ENCODE peak calls at places on chromosomes 5 and 9, in eight cellular contexts. One of them, this sample, is unnamed.

GRCh38 chr5:132437604-132438275 is 52.8 kb downstream of the IRF1 start:
- DNase-seq in esophagus squamous epithelium: no peak
- DNase-seq in H1: no peak
- DNase-seq in PC-3: no peak
- DNase-seq in HepG2: no peak
- DNase-seq in endodermal cell: peak; percentile 83
- DNase-seq in PC-9: no peak
- DNase-seq in upper lobe of left lung: no peak
- DNase-seq in this sample: peak; percentile 38

GRCh38 chr9:109411818-109412352 is 86.2 kb downstream of the PTPN3 start:
- DNase-seq in H1: no peak
- DNase-seq in esophagus squamous epithelium: no peak
- DNase-seq in PC-9: no peak
- DNase-seq in endodermal cell: peak; percentile 75
- DNase-seq in PC-3: peak; percentile 15
- DNase-seq in HepG2: no peak
- DNase-seq in upper lobe of left lung: no peak
- DNase-seq in this sample: no peak

GRCh38 chr5:67010684-67011409 is 185.8 kb downstream of the CD180 start:
- DNase-seq in upper lobe of left lung: no peak
- DNase-seq in endodermal cell: no peak
- DNase-seq in H1: no peak
- DNase-seq in esophagus squamous epithelium: no peak
- DNase-seq in PC-3: peak; percentile 94
- DNase-seq in HepG2: no peak
- DNase-seq in PC-9: peak; percentile 94
- DNase-seq in this sample: no peak

GRCh38 chr5:21654-22233 is 70.2 kb upstream of the PLEKHG4B start:
- DNase-seq in esophagus squamous epithelium: no peak
- DNase-seq in upper lobe of left lung: no peak
- DNase-seq in HepG2: no peak
- DNase-seq in endodermal cell: no peak
- DNase-seq in PC-9: no peak
- DNase-seq in PC-3: peak; percentile 62
- DNase-seq in H1: no peak
- DNase-seq in this sample: no peak

GRCh38 chr5:9601055-9601739 is 29.0 kb downstream of the TAS2R1 start:
- DNase-seq in esophagus squamous epithelium: no peak
- DNase-seq in PC-9: no peak
- DNase-seq in endodermal cell: peak; percentile 67
- DNase-seq in upper lobe of left lung: no peak
- DNase-seq in HepG2: no peak
- DNase-seq in PC-3: no peak
- DNase-seq in H1: no peak
- DNase-seq in this sample: no peak

GRCh38 chr5:84861306-84861705 is 476.6 kb upstream of the EDIL3 start:
- DNase-seq in H1: no peak
- DNase-seq in esophagus squamous epithelium: no peak
- DNase-seq in upper lobe of left lung: no peak
- DNase-seq in PC-9: no peak
- DNase-seq in PC-3: no peak
- DNase-seq in HepG2: no peak
- DNase-seq in endodermal cell: no peak
- DNase-seq in this sample: no peak

GRCh38 chr9:128124451-128124850 is 3.1 kb downstream of the PTGES2 start:
- DNase-seq in H1: no peak
- DNase-seq in esophagus squamous epithelium: no peak
- DNase-seq in upper lobe of left lung: no peak
- DNase-seq in PC-9: no peak
- DNase-seq in HepG2: no peak
- DNase-seq in PC-3: no peak
- DNase-seq in endodermal cell: no peak
- DNase-seq in this sample: peak; percentile 36

GRCh38 chr9:129382281-129383004 is 204.4 kb upstream of the IER5L start:
- DNase-seq in PC-3: no peak
- DNase-seq in HepG2: no peak
- DNase-seq in PC-9: peak; percentile 66
- DNase-seq in upper lobe of left lung: no peak
- DNase-seq in endodermal cell: no peak
- DNase-seq in esophagus squamous epithelium: no peak
- DNase-seq in H1: no peak
- DNase-seq in this sample: no peak

GRCh38 chr5:175470756-175471155 is 7.6 kb upstream of the SFXN1 start:
- DNase-seq in endodermal cell: no peak
- DNase-seq in PC-3: no peak
- DNase-seq in HepG2: no peak
- DNase-seq in PC-9: no peak
- DNase-seq in esophagus squamous epithelium: no peak
- DNase-seq in upper lobe of left lung: no peak
- DNase-seq in H1: no peak
- DNase-seq in this sample: no peak

GRCh38 chr5:139808481-139809330 is 13.1 kb downstream of the PSD2 start:
- DNase-seq in PC-9: no peak
- DNase-seq in endodermal cell: peak; percentile 95
- DNase-seq in H1: no peak
- DNase-seq in upper lobe of left lung: peak; percentile 89
- DNase-seq in PC-3: peak; percentile 30
- DNase-seq in HepG2: no peak
- DNase-seq in esophagus squamous epithelium: no peak
- DNase-seq in this sample: no peak

GRCh38 chr5:72066658-72067057 is 40.6 kb upstream of the MAP1B start:
- DNase-seq in endodermal cell: no peak
- DNase-seq in H1: no peak
- DNase-seq in PC-3: peak; percentile 71
- DNase-seq in HepG2: no peak
- DNase-seq in PC-9: peak; percentile 96
- DNase-seq in upper lobe of left lung: no peak
- DNase-seq in esophagus squamous epithelium: no peak
- DNase-seq in this sample: no peak

GRCh38 chr9:77131411-77131810 is 45.9 kb upstream of the VPS13A start:
- DNase-seq in esophagus squamous epithelium: no peak
- DNase-seq in PC-3: no peak
- DNase-seq in HepG2: no peak
- DNase-seq in PC-9: no peak
- DNase-seq in H1: no peak
- DNase-seq in endodermal cell: no peak
- DNase-seq in upper lobe of left lung: no peak
- DNase-seq in this sample: no peak

GRCh38 chr5:110053205-110053604 is 363.5 kb downstream of the MAN2A1 start:
- DNase-seq in endodermal cell: no peak
- DNase-seq in PC-3: no peak
- DNase-seq in upper lobe of left lung: no peak
- DNase-seq in esophagus squamous epithelium: no peak
- DNase-seq in PC-9: no peak
- DNase-seq in HepG2: no peak
- DNase-seq in H1: no peak
- DNase-seq in this sample: no peak

GRCh38 chr5:92980491-92980890 is 600.5 kb downstream of the NR2F1-AS1 start:
- DNase-seq in HepG2: no peak
- DNase-seq in PC-9: no peak
- DNase-seq in H1: no peak
- DNase-seq in PC-3: no peak
- DNase-seq in upper lobe of left lung: no peak
- DNase-seq in endodermal cell: no peak
- DNase-seq in esophagus squamous epithelium: no peak
- DNase-seq in this sample: no peak

GRCh38 chr5:32038537-32038936 is 135.6 kb downstream of the GOLPH3 start:
- DNase-seq in endodermal cell: no peak
- DNase-seq in H1: no peak
- DNase-seq in HepG2: no peak
- DNase-seq in PC-3: no peak
- DNase-seq in esophagus squamous epithelium: no peak
- DNase-seq in PC-9: no peak
- DNase-seq in upper lobe of left lung: no peak
- DNase-seq in this sample: no peak

GRCh38 chr5:16992006-16992405 is 55.9 kb upstream of the MYO10 start:
- DNase-seq in esophagus squamous epithelium: no peak
- DNase-seq in PC-3: peak; percentile 53
- DNase-seq in PC-9: peak; percentile 25
- DNase-seq in upper lobe of left lung: no peak
- DNase-seq in endodermal cell: no peak
- DNase-seq in H1: no peak
- DNase-seq in HepG2: no peak
- DNase-seq in this sample: no peak

GRCh38 chr9:127495884-127496555 is 44.7 kb downstream of the LRSAM1 start:
- DNase-seq in PC-9: no peak
- DNase-seq in PC-3: no peak
- DNase-seq in H1: no peak
- DNase-seq in esophagus squamous epithelium: no peak
- DNase-seq in endodermal cell: no peak
- DNase-seq in upper lobe of left lung: no peak
- DNase-seq in HepG2: no peak
- DNase-seq in this sample: no peak

GRCh38 chr5:133289686-133290367 is 238.0 kb downstream of the HSPA4 start:
- DNase-seq in esophagus squamous epithelium: no peak
- DNase-seq in H1: no peak
- DNase-seq in HepG2: no peak
- DNase-seq in PC-9: peak; percentile 87
- DNase-seq in endodermal cell: no peak
- DNase-seq in upper lobe of left lung: no peak
- DNase-seq in PC-3: no peak
- DNase-seq in this sample: no peak

GRCh38 chr9:91495450-91495849 is 71.8 kb upstream of the NFIL3 start:
- DNase-seq in upper lobe of left lung: no peak
- DNase-seq in esophagus squamous epithelium: no peak
- DNase-seq in PC-3: peak; percentile 64
- DNase-seq in H1: no peak
- DNase-seq in PC-9: peak; percentile 71
- DNase-seq in HepG2: no peak
- DNase-seq in endodermal cell: no peak
- DNase-seq in this sample: no peak
- H3K4me3 ChIP-seq in upper lobe of left lung: no peak overlapping the region
- H3K4me3 ChIP-seq in esophagus squamous epithelium: no peak overlapping the region
- H3K4me3 ChIP-seq in PC-3: no peak overlapping the region
- H3K4me3 ChIP-seq in H1: no peak overlapping the region
- H3K4me3 ChIP-seq in PC-9: no peak overlapping the region
- H3K4me3 ChIP-seq in HepG2: no peak overlapping the region
- H3K4me3 ChIP-seq in endodermal cell: no peak overlapping the region
- H3K4me3 ChIP-seq in this sample: no peak overlapping the region

GRCh38 chr5:74761241-74761640 is 5.7 kb downstream of the GFM2 start:
- DNase-seq in esophagus squamous epithelium: no peak
- DNase-seq in PC-9: no peak
- DNase-seq in H1: no peak
- DNase-seq in upper lobe of left lung: no peak
- DNase-seq in endodermal cell: no peak
- DNase-seq in PC-3: no peak
- DNase-seq in HepG2: no peak
- DNase-seq in this sample: no peak
- H3K36me3 ChIP-seq in esophagus squamous epithelium: no peaks in the 10 kb centered on the region
- H3K36me3 ChIP-seq in PC-9: peaks cover 31% of the 10 kb centered on the region
- H3K36me3 ChIP-seq in H1: peaks cover 15% of the 10 kb centered on the region
- H3K36me3 ChIP-seq in upper lobe of left lung: peaks cover 54% of the 10 kb centered on the region
- H3K36me3 ChIP-seq in endodermal cell: peaks cover 53% of the 10 kb centered on the region
- H3K36me3 ChIP-seq in PC-3: peaks cover 20% of the 10 kb centered on the region
- H3K36me3 ChIP-seq in HepG2: peaks cover 41% of the 10 kb centered on the region
- H3K36me3 ChIP-seq in this sample: peaks cover 8% of the 10 kb centered on the region

DNA sequence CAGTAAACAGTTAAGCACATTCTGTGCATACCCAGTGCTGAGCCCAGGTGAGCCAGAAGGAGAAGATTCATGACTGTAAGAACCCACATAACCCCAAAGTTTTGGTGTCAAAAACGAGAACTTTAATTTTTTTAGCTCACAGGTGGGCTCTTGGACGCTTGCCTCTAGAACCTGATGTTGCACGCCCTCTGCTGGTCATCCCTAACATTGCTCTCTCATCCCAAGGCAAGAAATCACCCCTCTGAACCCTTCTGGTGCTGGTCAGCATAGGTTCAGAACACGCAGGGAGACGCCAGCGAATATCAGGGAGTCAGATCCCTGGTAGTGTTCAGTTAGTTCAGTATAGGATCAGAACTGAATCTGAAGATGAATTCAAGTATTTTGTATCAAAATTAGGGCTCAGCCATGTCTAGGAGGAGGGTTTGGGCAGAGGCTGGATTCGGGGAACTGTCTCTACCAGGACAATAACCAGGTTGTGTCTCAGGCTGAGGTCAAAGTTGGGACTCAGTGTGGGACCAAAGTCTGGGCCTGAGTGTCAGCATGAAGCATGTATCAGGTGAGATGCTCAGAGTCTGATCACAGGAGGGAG is 4.1 kb upstream of the DNAJB5 start:
- DNase-seq in endodermal cell: peak; percentile 94
- DNase-seq in upper lobe of left lung: no peak
- DNase-seq in PC-3: peak; percentile 65
- DNase-seq in H1: no peak
- DNase-seq in HepG2: peak; percentile 57
- DNase-seq in PC-9: no peak
- DNase-seq in esophagus squamous epithelium: no peak
- DNase-seq in this sample: peak; percentile 71
- H3K4me1 ChIP-seq in endodermal cell: no peaks in the 10 kb centered on the region
- H3K4me1 ChIP-seq in upper lobe of left lung: peaks cover 22% of the 10 kb centered on the region
- H3K4me1 ChIP-seq in PC-3: no peaks in the 10 kb centered on the region
- H3K4me1 ChIP-seq in H1: no peaks in the 10 kb centered on the region
- H3K4me1 ChIP-seq in HepG2: peaks cover 5% of the 10 kb centered on the region
- H3K4me1 ChIP-seq in PC-9: no peaks in the 10 kb centered on the region
- H3K4me1 ChIP-seq in esophagus squamous epithelium: peaks cover 3% of the 10 kb centered on the region
- H3K4me1 ChIP-seq in this sample: peaks cover 68% of the 10 kb centered on the region

GRCh38 chr5:180830253-180831138 is 27.9 kb upstream of the MGAT1 start:
- DNase-seq in PC-3: peak; percentile 35
- DNase-seq in esophagus squamous epithelium: peak; percentile 37
- DNase-seq in upper lobe of left lung: no peak
- DNase-seq in HepG2: no peak
- DNase-seq in endodermal cell: peak; percentile 82
- DNase-seq in H1: no peak
- DNase-seq in PC-9: no peak
- DNase-seq in this sample: peak; percentile 83

GRCh38 chr5:180832638-180833068 is 28.4 kb downstream of the ZFP62 start:
- DNase-seq in upper lobe of left lung: no peak
- DNase-seq in H1: no peak
- DNase-seq in esophagus squamous epithelium: no peak
- DNase-seq in PC-3: no peak
- DNase-seq in PC-9: no peak
- DNase-seq in endodermal cell: no peak
- DNase-seq in HepG2: no peak
- DNase-seq in this sample: peak; percentile 34

GRCh38 chr5:180825768-180826525 is 23.3 kb upstream of the MGAT1 start:
- DNase-seq in HepG2: peak; percentile 86
- DNase-seq in H1: no peak
- DNase-seq in PC-9: peak; percentile 80
- DNase-seq in esophagus squamous epithelium: no peak
- DNase-seq in PC-3: peak; percentile 99
- DNase-seq in upper lobe of left lung: no peak
- DNase-seq in endodermal cell: no peak
- DNase-seq in this sample: no peak

GRCh38 chr5:180831139-180832080 is 28.8 kb upstream of the MGAT1 start:
- DNase-seq in endodermal cell: peak; percentile 89
- DNase-seq in PC-9: peak; percentile 49
- DNase-seq in H1: no peak
- DNase-seq in HepG2: no peak
- DNase-seq in upper lobe of left lung: peak; percentile 97
- DNase-seq in PC-3: peak; percentile 80
- DNase-seq in esophagus squamous epithelium: no peak
- DNase-seq in this sample: peak; percentile 79

DNA sequence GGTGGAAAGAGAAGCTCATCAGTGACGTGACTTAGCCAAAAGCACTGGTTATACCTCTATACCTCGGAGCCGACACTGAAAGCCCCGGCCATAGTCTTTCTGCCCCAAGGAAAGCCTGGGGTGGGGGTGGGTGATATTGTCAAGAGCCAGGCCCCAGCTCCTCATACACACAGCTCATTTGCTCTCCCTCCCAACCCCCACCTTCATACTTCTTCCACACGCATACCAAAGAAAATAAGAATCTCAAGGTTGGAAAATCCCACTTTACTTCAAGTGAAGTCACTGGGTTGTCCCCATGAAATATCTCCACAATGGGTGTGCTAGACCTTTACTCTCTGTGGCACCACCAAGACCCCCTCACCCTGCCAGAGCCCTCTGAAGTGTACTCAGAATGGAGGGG is 27.1 kb upstream of the MGAT1 start:
- DNase-seq in HepG2: no peak
- DNase-seq in PC-9: no peak
- DNase-seq in endodermal cell: no peak
- DNase-seq in PC-3: no peak
- DNase-seq in upper lobe of left lung: no peak
- DNase-seq in esophagus squamous epithelium: no peak
- DNase-seq in H1: no peak
- DNase-seq in this sample: no peak
- H3K4me3 ChIP-seq in HepG2: no peak overlapping the region
- H3K4me3 ChIP-seq in PC-9: peak overlapping the region; percentile 72
- H3K4me3 ChIP-seq in endodermal cell: peak overlapping the region; percentile 81
- H3K4me3 ChIP-seq in PC-3: peak overlapping the region; percentile 77
- H3K4me3 ChIP-seq in upper lobe of left lung: peak overlapping the region; percentile 85
- H3K4me3 ChIP-seq in esophagus squamous epithelium: peak overlapping the region; percentile 97
- H3K4me3 ChIP-seq in H1: no peak overlapping the region
- H3K4me3 ChIP-seq in this sample: peak overlapping the region; percentile 93

This sample was measured in CD8-positive, alpha-beta memory T cell.